ENCODE peak calls at places on chromosome 14, in six cellular contexts. B is breast epithelium, P is PC-3, S is IMR-90, E is hepatocyte, I is neuronal stem cell. O is an unnamed sample.

GRCh38 chr14:54310151-54310851 is 86.5 kb upstream of the CDKN3 start:
- DNase-seq in E (no peak), S (no peak), B (no peak), P (peak), I (no peak), O (no peak)

GRCh38 chr14:79834856-79835255 is 376.4 kb downstream of the DIO2 start:
- DNase-seq in I (no peak), B (no peak), P (no peak), E (no peak), S (no peak), O (no peak)

GRCh38 chr14:39015360-39015961 is 87.6 kb downstream of the SEC23A start:
- DNase-seq in I (no peak), S (peak), B (no peak), E (peak), P (peak), O (no peak)

GRCh38 chr14:86405250-86405649 is 875.3 kb downstream of the FLRT2 start:
- DNase-seq in S (peak), I (no peak), E (no peak), P (no peak), B (no peak), O (no peak)

GRCh38 chr14:80977103-80977728 is 21.8 kb downstream of the TSHR start:
- DNase-seq in E (peak), P (no peak), B (no peak), I (no peak), S (no peak), O (no peak)

GRCh38 chr14:104100171-104101085 is 14.9 kb downstream of the ASPG start:
- DNase-seq in E (no peak), I (no peak), B (no peak), S (no peak), P (no peak), O (no peak)

GRCh38 chr14:85248881-85249635 is 280.9 kb upstream of the FLRT2 start:
- DNase-seq in I (no peak), E (peak), B (no peak), S (peak), P (peak), O (no peak)

GRCh38 chr14:58535084-58535483 is 102.7 kb upstream of the DACT1 start:
- DNase-seq in P (no peak), S (peak), I (no peak), E (no peak), B (no peak), O (no peak)

GRCh38 chr14:65501328-65501727 is 88.8 kb downstream of the FUT8 start:
- DNase-seq in P (no peak), B (no peak), S (no peak), I (no peak), E (no peak), O (no peak)

GRCh38 chr14:75646762-75647161 is 13.9 kb downstream of the ERG28 start:
- DNase-seq in S (no peak), E (no peak), P (no peak), B (no peak), I (no peak), O (no peak)

GRCh38 chr14:75649337-75649736 is 11.3 kb downstream of the ERG28 start:
- DNase-seq in B (no peak), E (no peak), I (no peak), S (no peak), P (no peak), O (no peak)

GRCh38 chr14:75649773-75650172 is 10.9 kb downstream of the ERG28 start:
- DNase-seq in I (no peak), S (no peak), P (no peak), E (no peak), B (no peak), O (no peak)

GRCh38 chr14:75647650-75648049 is 13.0 kb downstream of the ERG28 start:
- DNase-seq in E (no peak), S (peak), B (no peak), P (peak), I (no peak), O (no peak)

DNA sequence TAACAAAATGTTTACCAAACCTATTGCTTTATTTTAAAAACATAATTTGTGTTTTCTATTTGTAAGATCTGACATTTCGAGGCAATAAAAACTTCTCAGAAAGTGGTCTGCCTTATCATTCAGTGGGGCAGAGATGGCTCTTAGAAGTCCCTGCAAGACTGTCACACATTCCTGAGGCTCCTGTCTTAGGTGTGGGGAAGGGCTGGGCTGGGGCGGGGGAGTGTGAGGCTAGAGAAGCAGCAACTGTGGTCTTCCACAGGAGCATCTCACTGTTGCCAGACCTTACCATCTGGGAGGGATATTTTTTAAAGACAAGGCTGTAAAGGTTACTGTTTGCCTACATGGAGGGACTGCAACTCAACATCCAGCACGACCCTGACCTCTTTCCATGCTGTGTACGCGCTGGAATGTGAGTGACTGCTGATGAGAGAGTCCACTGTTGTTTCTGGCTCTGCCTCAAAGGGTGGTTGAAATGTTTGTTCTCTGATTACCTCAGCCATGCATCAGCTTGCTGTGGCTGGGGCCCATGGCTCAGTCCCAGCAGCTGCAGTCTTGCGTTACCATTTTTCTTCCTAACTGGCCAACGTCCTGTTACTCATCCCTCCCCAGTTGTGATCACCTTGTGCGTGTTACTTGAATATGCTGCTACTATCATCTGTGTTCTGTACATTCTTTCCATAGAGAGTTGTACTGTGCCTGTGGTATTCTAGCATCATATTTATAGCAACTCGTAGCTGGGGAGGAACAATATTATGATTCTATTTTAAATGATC is 12.4 kb downstream of the ERG28 start:
- DNase-seq in E (peak), S (peak), B (peak), I (no peak), P (peak), O (peak)
- H3K27ac ChIP-seq in E (peak), S (peak), B (no peak), I (no peak), P (peak), O (peak)

DNA sequence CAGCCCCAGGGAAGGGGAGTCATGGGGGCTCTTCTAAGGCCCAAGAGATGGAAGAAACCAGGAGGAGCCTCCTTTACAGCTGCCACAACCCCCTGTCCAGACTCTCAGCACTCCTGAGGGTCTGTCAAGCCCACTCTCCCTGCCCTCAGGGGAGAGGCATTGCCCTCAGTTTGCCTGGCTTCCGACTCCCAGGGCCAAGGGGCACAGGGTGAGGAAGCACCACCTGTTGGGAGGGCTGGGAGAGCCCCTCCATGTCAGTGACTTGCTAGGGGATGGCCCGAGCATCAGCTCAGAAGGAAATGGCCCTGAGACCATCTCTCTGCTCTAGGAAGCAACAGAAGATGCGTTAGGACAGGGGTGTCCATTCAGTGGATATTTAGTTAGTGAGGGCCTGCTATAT is 36.1 kb downstream of the LTBP2 start:
- DNase-seq in B (no peak), I (no peak), E (no peak), P (no peak), S (no peak), O (no peak)
- H3K27ac ChIP-seq in B (peak), I (no peak), E (no peak), P (no peak), S (peak), O (peak)

GRCh38 chr14:63192085-63192484 is 12.2 kb upstream of the RHOJ start:
- DNase-seq in E (no peak), S (peak), B (no peak), I (no peak), P (no peak), O (no peak)
- H3K27ac ChIP-seq in E (no peak), S (no peak), B (no peak), I (no peak), P (no peak), O (peak)

GRCh38 chr14:70810621-70811020 is 1.3 kb upstream of the MAP3K9 start:
- DNase-seq in P (no peak), S (no peak), I (no peak), E (no peak), B (no peak), O (no peak)
- H3K27ac ChIP-seq in P (peak), S (no peak), I (no peak), E (peak), B (no peak), O (peak)

DNA sequence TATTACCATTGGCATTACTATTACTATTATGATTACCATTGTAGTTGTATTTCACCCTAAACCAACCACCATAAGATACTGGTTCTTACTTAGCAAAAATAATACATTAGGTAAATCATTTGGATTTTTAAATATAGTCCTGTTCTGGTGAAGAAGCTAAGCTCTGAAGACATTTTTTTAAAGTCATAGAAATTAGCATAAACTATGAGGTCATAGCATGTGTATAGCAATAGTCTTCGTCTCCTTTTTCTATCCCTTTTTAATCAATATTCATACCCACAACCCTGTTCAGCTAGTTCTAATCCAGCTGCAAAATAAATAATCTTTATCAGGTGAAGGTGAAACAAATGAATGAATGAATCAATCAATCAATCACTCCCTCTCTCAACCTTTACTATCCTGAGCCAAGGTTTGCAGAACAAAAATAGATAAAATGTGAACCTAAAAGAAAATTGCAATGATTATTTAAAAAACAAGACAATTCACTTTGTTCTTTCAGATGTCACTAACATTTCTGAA is 134.5 kb downstream of the STXBP6 start:
- DNase-seq in P (no peak), E (no peak), I (no peak), B (no peak), S (no peak), O (no peak)
- H3K27ac ChIP-seq in P (no peak), E (no peak), I (no peak), B (no peak), S (no peak), O (no peak)

GRCh38 chr14:100155049-100155621 is 4.3 kb downstream of the DEGS2 start:
- DNase-seq in E (peak), B (peak), I (no peak), S (no peak), P (peak), O (peak)
- H3K27ac ChIP-seq in E (peak), B (peak), I (no peak), S (no peak), P (no peak), O (peak)

DNA sequence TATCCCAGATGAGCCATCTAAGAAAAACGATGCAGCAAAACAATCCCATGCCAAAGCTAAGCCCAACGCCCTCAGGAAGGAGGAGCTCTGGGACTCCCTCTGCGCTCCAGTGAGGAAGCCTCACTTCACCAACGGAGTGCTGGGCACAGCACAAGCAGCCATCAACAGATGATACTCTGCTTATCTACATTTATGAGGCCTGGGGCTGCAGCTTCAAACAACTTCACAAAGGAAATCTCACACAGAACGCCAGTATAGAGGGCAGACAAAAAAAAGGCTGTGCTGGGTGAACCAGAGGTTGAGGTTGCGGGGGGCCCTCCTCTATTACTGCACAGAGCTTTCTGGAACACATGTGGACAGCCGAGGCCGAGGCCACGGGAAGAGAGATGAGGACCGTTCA is 34.9 kb upstream of the GPR68 start:
- DNase-seq in E (no peak), I (no peak), P (no peak), B (no peak), S (no peak), O (no peak)
- H3K27ac ChIP-seq in E (no peak), I (no peak), P (no peak), B (no peak), S (no peak), O (no peak)

GRCh38 chr14:71309756-71310155 is 402.5 kb downstream of the PCNX1 start:
- DNase-seq in E (no peak), P (no peak), S (no peak), I (no peak), B (no peak), O (no peak)
- H3K27ac ChIP-seq in E (no peak), P (no peak), S (no peak), I (no peak), B (no peak), O (no peak)

DNA sequence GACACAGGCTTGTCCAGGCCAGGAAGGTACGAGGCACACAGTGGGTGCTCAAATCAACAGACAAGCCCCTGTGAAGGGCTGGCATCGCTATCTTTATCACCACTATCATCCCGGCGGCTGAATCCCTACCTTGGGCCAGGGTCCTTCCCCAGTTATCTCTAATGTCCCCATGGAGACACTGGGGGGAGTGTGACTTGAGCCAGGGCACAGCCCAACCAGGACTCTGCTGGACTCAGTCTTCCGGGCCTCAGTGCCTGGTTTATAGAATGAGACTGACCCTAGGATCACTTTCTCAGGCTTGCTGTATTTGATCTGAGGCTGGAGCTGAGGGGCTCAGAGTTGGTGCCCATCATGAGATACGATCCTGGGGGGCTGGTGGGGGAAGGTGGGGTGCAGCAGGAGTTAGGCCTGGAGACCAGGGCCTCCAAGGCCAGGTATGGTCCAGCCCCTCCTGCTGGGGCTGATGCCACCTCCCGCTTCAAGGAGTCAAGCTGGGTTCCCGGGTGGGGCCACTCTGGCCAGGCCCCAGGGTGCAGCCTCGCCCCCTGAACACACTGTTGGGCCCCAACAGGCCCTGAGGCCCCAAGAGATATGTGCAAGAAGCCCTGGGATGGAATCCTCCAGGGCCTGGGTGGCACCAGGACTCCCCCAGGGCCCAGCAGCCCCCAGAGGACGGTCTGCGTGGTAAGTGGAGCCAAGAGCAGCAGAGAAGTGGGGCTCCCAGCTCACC is 11.8 kb downstream of the BEGAIN start:
- DNase-seq in P (no peak), S (no peak), B (no peak), I (no peak), E (no peak), O (no peak)
- H3K27ac ChIP-seq in P (no peak), S (no peak), B (no peak), I (no peak), E (no peak), O (no peak)

DNA sequence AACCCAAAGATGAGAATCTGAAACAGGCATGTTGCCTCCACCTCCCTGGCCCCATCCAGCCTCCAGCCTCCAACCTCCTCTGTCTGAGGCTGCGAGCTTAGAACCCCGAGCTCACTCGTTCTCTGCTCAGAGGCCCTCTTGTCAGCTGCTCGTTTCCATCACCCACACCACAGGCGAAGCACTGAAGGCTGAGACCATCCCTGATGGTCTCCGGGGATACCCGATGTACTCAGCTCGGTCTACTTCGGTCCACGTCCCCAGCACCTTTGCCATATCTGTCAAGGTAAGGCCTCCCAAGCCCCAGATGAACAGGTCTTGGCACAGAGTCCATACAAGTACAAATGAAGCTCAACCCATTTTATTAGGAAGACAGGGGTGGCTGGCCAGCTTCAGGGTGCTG is 72.4 kb downstream of the TTC7B start:
- DNase-seq in I (no peak), P (no peak), B (no peak), E (no peak), S (no peak), O (no peak)
- H3K27ac ChIP-seq in I (no peak), P (no peak), B (no peak), E (no peak), S (no peak), O (no peak)

O was measured in epithelial cell of prostate.